ENCODE peak calls at places on chromosomes 7 and 10, in nine cellular contexts. K is aorta, Z is tibial nerve, U is pancreas, V is lung, L is lower lobe of right lung, F is neuronal stem cell, T is AG04450, S is IMR-90. X is an unnamed sample.

GRCh38 chr7:13946181-13946580 is 43.3 kb downstream of the ETV1 start:
- DNase-seq in K (no peak), Z (no peak), U (no peak), V (no peak), L (no peak), F (no peak), T (peak; percentile 29), S (peak; percentile 65), X (no peak)

GRCh38 chr10:70761031-70761601 is 24.1 kb downstream of the TBATA start:
- DNase-seq in K (no peak), Z (no peak), U (no peak), V (no peak), L (peak; percentile 41), F (no peak), T (no peak), S (no peak), X (no peak)

GRCh38 chr10:57917019-57917418 is 350.7 kb downstream of the IPMK start:
- DNase-seq in K (no peak), Z (no peak), U (no peak), V (no peak), L (no peak), F (no peak), T (no peak), S (no peak), X (no peak)

GRCh38 chr7:18570890-18571478 is 75.4 kb downstream of the HDAC9 start:
- DNase-seq in K (no peak), Z (no peak), U (no peak), V (no peak), L (no peak), F (no peak), T (no peak), S (peak; percentile 42), X (no peak)

GRCh38 chr10:129968937-129969527 is 5.0 kb upstream of the EBF3 start:
- DNase-seq in K (peak; percentile 65), Z (no peak), U (no peak), V (no peak), L (peak; percentile 51), F (peak; percentile 75), T (no peak), S (peak; percentile 31), X (no peak)

GRCh38 chr7:867406-868188 is 8.8 kb upstream of the GET4 start:
- DNase-seq in K (peak; percentile 90), Z (no peak), U (no peak), V (no peak), L (peak; percentile 67), F (no peak), T (no peak), S (peak; percentile 54), X (no peak)

GRCh38 chr7:2955177-2955768 is 88.4 kb downstream of the CARD11 start:
- DNase-seq in K (peak; percentile 9), Z (no peak), U (no peak), V (no peak), L (no peak), F (no peak), T (no peak), S (no peak), X (no peak)

GRCh38 chr7:100106633-100107032 is 5.2 kb downstream of the AP4M1 start:
- DNase-seq in K (no peak), Z (no peak), U (no peak), V (no peak), L (no peak), F (no peak), T (no peak), S (no peak), X (no peak)

GRCh38 chr7:86814980-86815379 is 171.3 kb downstream of the GRM3 start:
- DNase-seq in K (no peak), Z (no peak), U (no peak), V (no peak), L (no peak), F (peak; percentile 21), T (no peak), S (no peak), X (no peak)

GRCh38 chr10:99551158-99551557 is 18.4 kb downstream of the NKX2-3 start:
- DNase-seq in K (no peak), Z (no peak), U (no peak), V (no peak), L (no peak), F (no peak), T (peak; percentile 15), S (peak; percentile 56), X (no peak)

GRCh38 chr7:47709051-47709450 is 127.1 kb upstream of the TNS3 start:
- DNase-seq in K (no peak), Z (no peak), U (no peak), V (no peak), L (no peak), F (no peak), T (no peak), S (no peak), X (no peak)

GRCh38 chr10:108005627-108006026 is 841.1 kb upstream of the SORCS1 start:
- DNase-seq in K (no peak), Z (no peak), U (no peak), V (no peak), L (no peak), F (no peak), T (no peak), S (no peak), X (no peak)
- H3K27ac ChIP-seq in K (no peak overlapping the region), Z (no peak overlapping the region), U (no peak overlapping the region), V (no peak overlapping the region), L (no peak overlapping the region), F (no peak overlapping the region), T (no peak overlapping the region), S (no peak overlapping the region), X (no peak overlapping the region)

GRCh38 chr10:6802762-6803428 is 222.8 kb upstream of the PRKCQ start:
- DNase-seq in K (no peak), Z (no peak), U (no peak), V (no peak), L (no peak), F (no peak), T (no peak), S (no peak), X (no peak)

GRCh38 chr10:6803429-6803783 is 223.3 kb upstream of the PRKCQ start:
- DNase-seq in K (no peak), Z (no peak), U (no peak), V (no peak), L (no peak), F (no peak), T (no peak), S (no peak), X (no peak)
- H3K27ac ChIP-seq in K (no peak overlapping the region), Z (no peak overlapping the region), U (no peak overlapping the region), V (no peak overlapping the region), L (no peak overlapping the region), F (no peak overlapping the region), T (no peak overlapping the region), S (no peak overlapping the region), X (no peak overlapping the region)

DNA sequence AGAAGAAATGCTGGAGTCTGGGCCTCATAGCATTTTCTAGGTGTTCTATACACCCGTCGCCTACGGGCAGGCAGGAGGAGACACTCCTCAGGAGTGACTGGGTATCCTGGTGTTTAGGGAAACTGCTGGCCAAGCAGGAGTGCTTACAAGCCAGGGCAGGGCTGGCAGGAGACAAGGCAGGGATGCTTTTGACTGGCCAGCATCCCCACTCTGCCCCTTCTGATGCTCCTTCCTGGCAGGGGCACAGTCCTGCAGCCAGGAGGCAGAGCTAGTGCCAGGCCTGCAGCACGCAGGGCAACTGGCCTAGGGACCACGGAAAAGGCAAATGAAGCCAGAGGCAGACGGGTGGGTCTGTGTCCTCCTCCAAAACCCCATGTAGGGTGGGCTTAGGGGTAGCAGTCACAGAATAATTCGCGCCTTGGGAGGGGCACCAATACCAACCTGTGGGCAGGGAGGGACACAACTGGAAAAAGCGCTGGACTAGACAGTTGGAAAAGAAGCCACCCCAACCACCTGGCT is 4.9 kb downstream of the IMPDH1 start:
- DNase-seq in K (peak; percentile 43), Z (no peak), U (no peak), V (no peak), L (no peak), F (no peak), T (no peak), S (peak; percentile 5), X (no peak)
- H3K27ac ChIP-seq in K (no peak overlapping the region), Z (peak overlapping the region; percentile 96), U (no peak overlapping the region), V (no peak overlapping the region), L (peak overlapping the region; percentile 65), F (no peak overlapping the region), T (peak overlapping the region; percentile 31), S (no peak overlapping the region), X (peak overlapping the region; percentile 66)

DNA sequence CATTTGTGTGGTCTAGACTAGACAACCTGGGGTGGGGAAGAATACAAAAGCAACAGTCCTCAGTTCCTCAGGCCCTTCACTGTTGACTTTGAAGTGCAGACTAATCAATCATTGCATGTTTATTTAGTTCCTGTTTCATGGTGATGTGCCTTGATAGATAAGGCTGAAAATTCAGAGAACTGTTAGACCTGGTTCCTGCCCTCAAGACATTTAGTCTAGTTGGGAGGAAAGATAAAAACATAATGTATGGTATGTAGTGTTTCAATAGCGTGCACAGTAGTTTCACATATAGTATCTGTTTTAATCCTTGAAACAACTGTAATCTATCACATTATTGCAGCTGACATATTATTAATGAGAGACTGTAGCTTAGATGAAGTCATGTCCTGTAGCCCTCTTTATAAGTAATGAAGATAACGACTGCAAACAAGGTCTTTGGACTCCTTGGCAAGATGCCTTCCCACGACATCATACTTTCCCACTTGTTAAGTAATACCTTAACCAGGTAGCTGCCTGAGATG is 124.0 kb downstream of the CELF2 start:
- DNase-seq in K (no peak), Z (no peak), U (peak; percentile 70), V (no peak), L (no peak), F (no peak), T (no peak), S (no peak), X (no peak)
- H3K27ac ChIP-seq in K (no peak overlapping the region), Z (no peak overlapping the region), U (no peak overlapping the region), V (peak overlapping the region; percentile 5), L (no peak overlapping the region), F (no peak overlapping the region), T (no peak overlapping the region), S (no peak overlapping the region), X (peak overlapping the region; percentile 43)

GRCh38 chr10:6165221-6165725 is 37.5 kb upstream of the PFKFB3 start:
- DNase-seq in K (no peak), Z (no peak), U (no peak), V (no peak), L (no peak), F (no peak), T (no peak), S (no peak), X (no peak)
- H3K27ac ChIP-seq in K (no peak overlapping the region), Z (peak overlapping the region; percentile 90), U (peak overlapping the region; percentile 97), V (no peak overlapping the region), L (no peak overlapping the region), F (no peak overlapping the region), T (no peak overlapping the region), S (no peak overlapping the region), X (peak overlapping the region; percentile 95)